ENCODE peak calls at places on chromosomes 5 and 9, in seven cellular contexts. One of them, this sample, is unnamed.

GRCh38 chr5:147756566-147756965 is 26.0 kb downstream of the JAKMIP2 start:
- DNase-seq in head of caudate nucleus: no peak
- DNase-seq in activated T-cell treated with anti-CD3 and anti-CD28 coated beads, Interleukin-2, amount 50 U/mL, for 24 hours: no peak
- DNase-seq in fibroblast of lung: no peak
- DNase-seq in foreskin fibroblast: no peak
- DNase-seq in right atrium auricular region: no peak
- DNase-seq in astrocyte: no peak
- DNase-seq in this sample: no peak

GRCh38 chr5:125412051-125412560 is 665.7 kb upstream of the ZNF608 start:
- DNase-seq in fibroblast of lung: peak
- DNase-seq in head of caudate nucleus: peak
- DNase-seq in right atrium auricular region: no peak
- DNase-seq in astrocyte: peak
- DNase-seq in activated T-cell treated with anti-CD3 and anti-CD28 coated beads, Interleukin-2, amount 50 U/mL, for 24 hours: no peak
- DNase-seq in foreskin fibroblast: peak
- DNase-seq in this sample: no peak

GRCh38 chr5:106097308-106097707 is 1573.4 kb downstream of the EFNA5 start:
- DNase-seq in foreskin fibroblast: peak
- DNase-seq in fibroblast of lung: peak
- DNase-seq in astrocyte: peak
- DNase-seq in activated T-cell treated with anti-CD3 and anti-CD28 coated beads, Interleukin-2, amount 50 U/mL, for 24 hours: no peak
- DNase-seq in right atrium auricular region: no peak
- DNase-seq in head of caudate nucleus: no peak
- DNase-seq in this sample: no peak

GRCh38 chr5:154237946-154238345 is 47.4 kb downstream of the GALNT10 start:
- DNase-seq in foreskin fibroblast: no peak
- DNase-seq in activated T-cell treated with anti-CD3 and anti-CD28 coated beads, Interleukin-2, amount 50 U/mL, for 24 hours: no peak
- DNase-seq in head of caudate nucleus: no peak
- DNase-seq in fibroblast of lung: no peak
- DNase-seq in right atrium auricular region: no peak
- DNase-seq in astrocyte: no peak
- DNase-seq in this sample: no peak

GRCh38 chr9:129306318-129306973 is 128.4 kb upstream of the IER5L start:
- DNase-seq in astrocyte: no peak
- DNase-seq in right atrium auricular region: peak
- DNase-seq in activated T-cell treated with anti-CD3 and anti-CD28 coated beads, Interleukin-2, amount 50 U/mL, for 24 hours: peak
- DNase-seq in head of caudate nucleus: peak
- DNase-seq in foreskin fibroblast: no peak
- DNase-seq in fibroblast of lung: no peak
- DNase-seq in this sample: no peak

GRCh38 chr5:105828855-105829254 is 1841.9 kb downstream of the EFNA5 start:
- DNase-seq in activated T-cell treated with anti-CD3 and anti-CD28 coated beads, Interleukin-2, amount 50 U/mL, for 24 hours: no peak
- DNase-seq in astrocyte: no peak
- DNase-seq in right atrium auricular region: no peak
- DNase-seq in foreskin fibroblast: no peak
- DNase-seq in head of caudate nucleus: no peak
- DNase-seq in fibroblast of lung: no peak
- DNase-seq in this sample: no peak

GRCh38 chr9:26723486-26723885 is 169.1 kb downstream of the CAAP1 start:
- DNase-seq in head of caudate nucleus: peak
- DNase-seq in astrocyte: no peak
- DNase-seq in right atrium auricular region: no peak
- DNase-seq in activated T-cell treated with anti-CD3 and anti-CD28 coated beads, Interleukin-2, amount 50 U/mL, for 24 hours: peak
- DNase-seq in fibroblast of lung: no peak
- DNase-seq in foreskin fibroblast: no peak
- DNase-seq in this sample: no peak

GRCh38 chr9:14813336-14814020 is 90.9 kb upstream of the CER1 start:
- DNase-seq in head of caudate nucleus: no peak
- DNase-seq in right atrium auricular region: no peak
- DNase-seq in foreskin fibroblast: no peak
- DNase-seq in activated T-cell treated with anti-CD3 and anti-CD28 coated beads, Interleukin-2, amount 50 U/mL, for 24 hours: no peak
- DNase-seq in astrocyte: peak
- DNase-seq in fibroblast of lung: peak
- DNase-seq in this sample: no peak

GRCh38 chr9:110357510-110357909 is 19.8 kb upstream of the TXNDC8 start:
- DNase-seq in right atrium auricular region: no peak
- DNase-seq in fibroblast of lung: no peak
- DNase-seq in astrocyte: no peak
- DNase-seq in foreskin fibroblast: no peak
- DNase-seq in activated T-cell treated with anti-CD3 and anti-CD28 coated beads, Interleukin-2, amount 50 U/mL, for 24 hours: no peak
- DNase-seq in head of caudate nucleus: no peak
- DNase-seq in this sample: no peak

GRCh38 chr5:74945561-74946165 is 79.5 kb upstream of the FAM169A start:
- DNase-seq in right atrium auricular region: no peak
- DNase-seq in fibroblast of lung: no peak
- DNase-seq in head of caudate nucleus: no peak
- DNase-seq in astrocyte: no peak
- DNase-seq in activated T-cell treated with anti-CD3 and anti-CD28 coated beads, Interleukin-2, amount 50 U/mL, for 24 hours: peak
- DNase-seq in foreskin fibroblast: no peak
- DNase-seq in this sample: no peak

GRCh38 chr5:73381587-73382411 is 66.8 kb downstream of the FOXD1 start:
- DNase-seq in right atrium auricular region: no peak
- DNase-seq in fibroblast of lung: no peak
- DNase-seq in astrocyte: no peak
- DNase-seq in foreskin fibroblast: no peak
- DNase-seq in activated T-cell treated with anti-CD3 and anti-CD28 coated beads, Interleukin-2, amount 50 U/mL, for 24 hours: peak
- DNase-seq in head of caudate nucleus: no peak
- DNase-seq in this sample: no peak

This sample was measured in NK-92 treated with Interleukin-12 subunit alpha and Interleukin-12 subunit beta, amount 100 ng/mL, for 24 hours.